ENCODE peak calls at places on chromosomes 12 and 14, in six cellular contexts. One of them, this sample, is unnamed.

GRCh38 chr12:50842637-50843493 is at the start of gene TMPRSS12:
- DNase-seq in tibial artery: no peak
- DNase-seq in colonic mucosa: peak
- DNase-seq in ovary: peak
- DNase-seq in adrenal gland: peak
- DNase-seq in tibial nerve: no peak
- DNase-seq in this sample: no peak

GRCh38 chr12:32679091-32679909 is at the start of gene DNM1L:
- DNase-seq in tibial artery: peak
- DNase-seq in colonic mucosa: peak
- DNase-seq in ovary: peak
- DNase-seq in adrenal gland: peak
- DNase-seq in tibial nerve: peak
- DNase-seq in this sample: peak

GRCh38 chr12:19575307-19576243 is 136.3 kb downstream of the AEBP2 start:
- DNase-seq in tibial artery: peak
- DNase-seq in colonic mucosa: peak
- DNase-seq in ovary: peak
- DNase-seq in adrenal gland: peak
- DNase-seq in tibial nerve: peak
- DNase-seq in this sample: no peak

GRCh38 chr12:16593546-16593945 is 12.4 kb downstream of the LMO3 start:
- DNase-seq in tibial artery: no peak
- DNase-seq in colonic mucosa: no peak
- DNase-seq in ovary: no peak
- DNase-seq in adrenal gland: no peak
- DNase-seq in tibial nerve: no peak
- DNase-seq in this sample: no peak

GRCh38 chr12:46332260-46332659 is 40.3 kb downstream of the SLC38A2 start:
- DNase-seq in tibial artery: no peak
- DNase-seq in colonic mucosa: no peak
- DNase-seq in ovary: no peak
- DNase-seq in adrenal gland: no peak
- DNase-seq in tibial nerve: no peak
- DNase-seq in this sample: no peak

GRCh38 chr14:72450473-72451044 is 443.3 kb downstream of the DPF3 start:
- DNase-seq in tibial artery: no peak
- DNase-seq in colonic mucosa: no peak
- DNase-seq in ovary: no peak
- DNase-seq in adrenal gland: no peak
- DNase-seq in tibial nerve: no peak
- DNase-seq in this sample: no peak

GRCh38 chr14:28264306-28264705 is 502.3 kb upstream of the FOXG1 start:
- DNase-seq in tibial artery: no peak
- DNase-seq in colonic mucosa: no peak
- DNase-seq in ovary: no peak
- DNase-seq in adrenal gland: no peak
- DNase-seq in tibial nerve: no peak
- DNase-seq in this sample: no peak

GRCh38 chr12:108691154-108691994 is 39.9 kb downstream of the CORO1C start:
- DNase-seq in tibial artery: peak
- DNase-seq in colonic mucosa: peak
- DNase-seq in ovary: peak
- DNase-seq in adrenal gland: peak
- DNase-seq in tibial nerve: peak
- DNase-seq in this sample: peak

GRCh38 chr12:29782821-29783772 is 645 bp downstream of the TMTC1 start:
- DNase-seq in tibial artery: peak
- DNase-seq in colonic mucosa: peak
- DNase-seq in ovary: peak
- DNase-seq in adrenal gland: peak
- DNase-seq in tibial nerve: peak
- DNase-seq in this sample: peak

GRCh38 chr14:76919811-76920571 is 93.8 kb downstream of the LRRC74A start:
- DNase-seq in tibial artery: peak
- DNase-seq in colonic mucosa: peak
- DNase-seq in ovary: peak
- DNase-seq in adrenal gland: peak
- DNase-seq in tibial nerve: no peak
- DNase-seq in this sample: no peak

GRCh38 chr12:24778486-24779304 is 170.2 kb downstream of the BCAT1 start:
- DNase-seq in tibial artery: no peak
- DNase-seq in colonic mucosa: no peak
- DNase-seq in ovary: no peak
- DNase-seq in adrenal gland: no peak
- DNase-seq in tibial nerve: no peak
- DNase-seq in this sample: no peak

GRCh38 chr12:13154027-13154538 is 42.4 kb upstream of the EMP1 start:
- DNase-seq in tibial artery: no peak
- DNase-seq in colonic mucosa: no peak
- DNase-seq in ovary: no peak
- DNase-seq in adrenal gland: no peak
- DNase-seq in tibial nerve: no peak
- DNase-seq in this sample: no peak

GRCh38 chr12:31835276-31835882 is 106.6 kb upstream of the AMN1 start:
- DNase-seq in tibial artery: no peak
- DNase-seq in colonic mucosa: no peak
- DNase-seq in ovary: no peak
- DNase-seq in adrenal gland: no peak
- DNase-seq in tibial nerve: no peak
- DNase-seq in this sample: no peak

GRCh38 chr12:1583421-1584078 is 10.8 kb downstream of the FBXL14 start:
- DNase-seq in tibial artery: no peak
- DNase-seq in colonic mucosa: peak
- DNase-seq in ovary: peak
- DNase-seq in adrenal gland: peak
- DNase-seq in tibial nerve: peak
- DNase-seq in this sample: no peak

GRCh38 chr14:64549805-64550538 is at the start of gene PPP1R36:
- DNase-seq in tibial artery: no peak
- DNase-seq in colonic mucosa: peak
- DNase-seq in ovary: no peak
- DNase-seq in adrenal gland: no peak
- DNase-seq in tibial nerve: peak
- DNase-seq in this sample: no peak

GRCh38 chr12:115860619-115861018 is 416.9 kb downstream of the MED13L start:
- DNase-seq in tibial artery: no peak
- DNase-seq in colonic mucosa: no peak
- DNase-seq in ovary: no peak
- DNase-seq in adrenal gland: no peak
- DNase-seq in tibial nerve: no peak
- DNase-seq in this sample: no peak

GRCh38 chr12:80099259-80099658 is at the start of gene OTOGL:
- DNase-seq in tibial artery: no peak
- DNase-seq in colonic mucosa: no peak
- DNase-seq in ovary: no peak
- DNase-seq in adrenal gland: no peak
- DNase-seq in tibial nerve: no peak
- DNase-seq in this sample: no peak

GRCh38 chr14:64337901-64338615 is 43.9 kb upstream of the ESR2 start:
- DNase-seq in tibial artery: peak
- DNase-seq in colonic mucosa: peak
- DNase-seq in ovary: no peak
- DNase-seq in adrenal gland: peak
- DNase-seq in tibial nerve: peak
- DNase-seq in this sample: no peak

GRCh38 chr12:107437954-107438353 is 247.6 kb upstream of the PWP1 start:
- DNase-seq in tibial artery: no peak
- DNase-seq in colonic mucosa: no peak
- DNase-seq in ovary: no peak
- DNase-seq in adrenal gland: no peak
- DNase-seq in tibial nerve: no peak
- DNase-seq in this sample: no peak

GRCh38 chr12:107441906-107442305 is 243.7 kb upstream of the PWP1 start:
- DNase-seq in tibial artery: no peak
- DNase-seq in colonic mucosa: no peak
- DNase-seq in ovary: no peak
- DNase-seq in adrenal gland: no peak
- DNase-seq in tibial nerve: no peak
- DNase-seq in this sample: no peak

GRCh38 chr12:107436836-107437235 is 248.8 kb upstream of the PWP1 start:
- DNase-seq in tibial artery: no peak
- DNase-seq in colonic mucosa: no peak
- DNase-seq in ovary: no peak
- DNase-seq in adrenal gland: no peak
- DNase-seq in tibial nerve: no peak
- DNase-seq in this sample: no peak

GRCh38 chr12:107440596-107440995 is 245.0 kb upstream of the PWP1 start:
- DNase-seq in tibial artery: no peak
- DNase-seq in colonic mucosa: no peak
- DNase-seq in ovary: no peak
- DNase-seq in adrenal gland: no peak
- DNase-seq in tibial nerve: no peak
- DNase-seq in this sample: no peak

GRCh38 chr12:107439101-107439738 is 246.4 kb upstream of the PWP1 start:
- DNase-seq in tibial artery: no peak
- DNase-seq in colonic mucosa: no peak
- DNase-seq in ovary: no peak
- DNase-seq in adrenal gland: no peak
- DNase-seq in tibial nerve: no peak
- DNase-seq in this sample: no peak
- H3K4me3 ChIP-seq in tibial artery: no peak
- H3K4me3 ChIP-seq in colonic mucosa: no peak
- H3K4me3 ChIP-seq in ovary: no peak
- H3K4me3 ChIP-seq in adrenal gland: no peak
- H3K4me3 ChIP-seq in tibial nerve: no peak
- H3K4me3 ChIP-seq in this sample: no peak

DNA sequence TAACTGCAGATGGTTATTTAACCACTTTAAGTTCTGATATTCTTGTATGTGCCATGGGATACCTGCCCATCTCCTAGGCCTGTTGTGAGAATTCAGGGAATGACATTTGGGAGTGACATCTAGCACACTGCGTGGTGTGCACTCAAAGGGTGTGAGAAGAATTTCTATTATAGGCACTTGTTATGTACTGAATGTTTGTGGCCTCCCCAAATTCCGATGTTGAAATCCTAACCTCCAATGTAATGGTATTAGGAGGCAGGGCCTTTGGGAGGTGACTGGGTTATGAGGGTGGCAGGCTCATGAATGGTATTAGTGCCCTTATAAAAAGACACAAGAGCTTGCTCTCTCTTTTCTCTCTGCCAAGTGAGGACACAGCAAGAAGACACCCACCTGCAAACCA is 27.6 kb downstream of the VCPKMT start:
- DNase-seq in tibial artery: no peak
- DNase-seq in colonic mucosa: no peak
- DNase-seq in ovary: no peak
- DNase-seq in adrenal gland: no peak
- DNase-seq in tibial nerve: no peak
- DNase-seq in this sample: no peak
- TF ChIP-seq CTCF in tibial artery: no peak
- TF ChIP-seq CTCF in colonic mucosa: no peak
- TF ChIP-seq CTCF in ovary: no peak
- TF ChIP-seq CTCF in adrenal gland: no peak
- TF ChIP-seq CTCF in tibial nerve: no peak
- TF ChIP-seq CTCF in this sample: no peak

DNA sequence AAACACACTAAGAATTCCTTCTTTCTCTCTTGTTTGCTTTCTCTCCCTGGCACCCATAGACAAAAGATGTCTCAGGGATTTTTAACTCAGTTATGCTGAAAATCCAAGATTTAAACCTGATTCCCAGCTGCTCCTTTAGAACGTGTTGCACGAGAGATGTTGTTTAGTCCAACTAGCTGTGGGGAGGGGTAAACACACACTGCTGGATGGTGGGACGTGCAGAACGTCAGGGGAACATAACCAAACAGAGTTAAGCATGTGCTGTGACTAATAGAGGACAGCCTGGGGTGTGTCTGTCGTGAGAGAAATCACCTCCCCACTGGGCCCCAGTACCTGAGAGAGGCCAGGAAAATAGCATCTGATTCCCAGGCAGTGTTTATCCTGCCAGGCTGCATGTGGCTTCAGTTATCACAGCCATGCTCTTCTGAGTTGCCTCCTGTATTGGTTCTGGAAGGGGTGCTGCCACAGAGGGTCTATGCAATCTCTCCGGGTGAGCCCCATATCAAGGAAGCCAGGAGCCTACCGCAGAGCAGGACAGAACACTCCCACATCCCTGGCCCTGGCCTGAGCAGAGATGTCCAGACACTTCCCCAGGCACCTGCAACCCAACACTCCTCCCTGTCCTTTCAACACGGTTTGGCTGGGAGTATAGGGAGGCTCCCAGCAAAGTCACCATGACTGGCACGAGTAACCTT is 112.7 kb upstream of the EGLN3 start:
- DNase-seq in tibial artery: no peak
- DNase-seq in colonic mucosa: no peak
- DNase-seq in ovary: no peak
- DNase-seq in adrenal gland: no peak
- DNase-seq in tibial nerve: no peak
- DNase-seq in this sample: no peak
- H3K27ac ChIP-seq in tibial artery: peak
- H3K27ac ChIP-seq in colonic mucosa: no peak
- H3K27ac ChIP-seq in ovary: no peak
- H3K27ac ChIP-seq in adrenal gland: no peak
- H3K27ac ChIP-seq in tibial nerve: no peak
- H3K27ac ChIP-seq in this sample: peak

GRCh38 chr12:130838284-130838950 is 633 bp downstream of the STX2 start:
- DNase-seq in tibial artery: no peak
- DNase-seq in colonic mucosa: peak
- DNase-seq in ovary: peak
- DNase-seq in adrenal gland: no peak
- DNase-seq in tibial nerve: no peak
- DNase-seq in this sample: no peak
- H3K4me3 ChIP-seq in tibial artery: peak
- H3K4me3 ChIP-seq in colonic mucosa: peak
- H3K4me3 ChIP-seq in ovary: peak
- H3K4me3 ChIP-seq in adrenal gland: no peak
- H3K4me3 ChIP-seq in tibial nerve: peak
- H3K4me3 ChIP-seq in this sample: peak

DNA sequence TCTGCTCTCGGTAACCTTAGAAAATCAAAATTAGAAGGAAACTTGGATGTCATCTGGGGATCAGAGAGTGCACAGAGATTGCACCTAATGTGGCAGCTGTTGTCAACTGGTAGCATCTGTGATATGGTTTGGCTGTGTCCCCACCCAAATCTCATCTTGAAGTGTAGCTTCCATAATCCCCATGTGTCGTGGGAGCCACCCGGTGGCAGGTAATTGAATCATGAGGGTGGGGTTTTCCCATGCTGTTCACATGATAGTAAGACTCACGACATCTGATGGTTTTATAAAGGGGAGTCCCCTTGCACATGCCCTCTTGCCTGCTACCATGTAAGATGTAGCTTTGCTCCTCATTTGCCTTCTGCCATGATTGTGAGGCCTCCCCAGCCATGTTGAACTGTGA is 127.7 kb upstream of the SRRM4 start:
- DNase-seq in tibial artery: no peak
- DNase-seq in colonic mucosa: no peak
- DNase-seq in ovary: no peak
- DNase-seq in adrenal gland: no peak
- DNase-seq in tibial nerve: no peak
- DNase-seq in this sample: no peak
- TF ChIP-seq CTCF in tibial artery: no peak
- TF ChIP-seq CTCF in colonic mucosa: no peak
- TF ChIP-seq CTCF in ovary: no peak
- TF ChIP-seq CTCF in adrenal gland: no peak
- TF ChIP-seq CTCF in tibial nerve: no peak
- TF ChIP-seq CTCF in this sample: no peak

GRCh38 chr12:54053625-54054441 is at the start of gene HOXC4:
- DNase-seq in tibial artery: no peak
- DNase-seq in colonic mucosa: no peak
- DNase-seq in ovary: peak
- DNase-seq in adrenal gland: peak
- DNase-seq in tibial nerve: no peak
- DNase-seq in this sample: no peak
- H3K27ac ChIP-seq in tibial artery: peak
- H3K27ac ChIP-seq in colonic mucosa: no peak
- H3K27ac ChIP-seq in ovary: peak
- H3K27ac ChIP-seq in adrenal gland: peak
- H3K27ac ChIP-seq in tibial nerve: peak
- H3K27ac ChIP-seq in this sample: peak